ENCODE peak calls at places on chromosomes 5 and 9, in five cellular contexts. C is GM23248, H is fibroblast of lung, V is upper lobe of right lung, A is neuronal stem cell. F is an unnamed sample.

GRCh38 chr9:70257991-70258691 is 637 bp upstream of the SMC5 start:
- DNase-seq in C (peak; percentile 68), H (peak; percentile 52), V (peak; percentile 88), A (peak; percentile 36), F (no peak)

GRCh38 chr9:121118266-121118665 is 43.5 kb downstream of the CNTRL start:
- DNase-seq in C (no peak), H (no peak), V (no peak), A (no peak), F (no peak)

GRCh38 chr5:107900721-107901120 is 230.0 kb upstream of the EFNA5 start:
- DNase-seq in C (no peak), H (no peak), V (no peak), A (no peak), F (no peak)

GRCh38 chr9:75649060-75649459 is 241.4 kb upstream of the PCSK5 start:
- DNase-seq in C (no peak), H (no peak), V (no peak), A (no peak), F (no peak)

GRCh38 chr5:62720036-62720441 is 141.4 kb downstream of the LRRC70 start:
- DNase-seq in C (peak; percentile 55), H (peak; percentile 2), V (no peak), A (no peak), F (peak; percentile 8)

GRCh38 chr5:109706065-109706464 is 16.3 kb downstream of the MAN2A1 start:
- DNase-seq in C (peak; percentile 9), H (no peak), V (no peak), A (no peak), F (no peak)

GRCh38 chr5:82777106-82777505 is 300.1 kb downstream of the TMEM167A start:
- DNase-seq in C (no peak), H (no peak), V (no peak), A (no peak), F (no peak)

GRCh38 chr9:21239917-21240316 is at the start of gene IFNA14:
- DNase-seq in C (no peak), H (no peak), V (no peak), A (no peak), F (no peak)

GRCh38 chr9:68781866-68782265 is 76.8 kb downstream of the PIP5K1B start:
- DNase-seq in C (no peak), H (no peak), V (no peak), A (no peak), F (no peak)

GRCh38 chr5:87751801-87752200 is 339.1 kb upstream of the CCNH start:
- DNase-seq in C (peak; percentile 12), H (no peak), V (no peak), A (no peak), F (no peak)

GRCh38 chr5:169064093-169064492 is 236.8 kb downstream of the SLIT3 start:
- DNase-seq in C (peak; percentile 15), H (no peak), V (no peak), A (no peak), F (peak; percentile 33)

GRCh38 chr5:14305045-14305444 is 161.9 kb downstream of the TRIO start:
- DNase-seq in C (peak; percentile 92), H (peak; percentile 94), V (no peak), A (no peak), F (peak; percentile 48)

GRCh38 chr9:126295936-126296600 is 30.6 kb upstream of the MVB12B start:
- DNase-seq in C (no peak), H (no peak), V (no peak), A (no peak), F (no peak)

GRCh38 chr5:59749782-59750520 is 143.6 kb downstream of the PDE4D start:
- DNase-seq in C (peak; percentile 29), H (no peak), V (no peak), A (no peak), F (no peak)

GRCh38 chr5:126535856-126536545 is 59.0 kb downstream of the ALDH7A1 start:
- DNase-seq in C (no peak), H (no peak), V (no peak), A (no peak), F (no peak)

GRCh38 chr9:127105805-127106492 is 16.5 kb downstream of the ANGPTL2 start:
- DNase-seq in C (peak; percentile 12), H (no peak), V (no peak), A (no peak), F (no peak)

GRCh38 chr9:132602207-132602606 is 19.8 kb downstream of the BARHL1 start:
- DNase-seq in C (no peak), H (no peak), V (no peak), A (no peak), F (no peak)

GRCh38 chr9:111113712-111114111 is 75.4 kb upstream of the LPAR1 start:
- DNase-seq in C (no peak), H (no peak), V (no peak), A (no peak), F (no peak)

GRCh38 chr9:5843450-5844249 is 10.7 kb upstream of the ERMP1 start:
- DNase-seq in C (no peak), H (peak; percentile 18), V (no peak), A (no peak), F (no peak)

GRCh38 chr5:179550511-179551342 is at the start of gene RUFY1:
- DNase-seq in C (peak; percentile 92), H (peak; percentile 74), V (peak; percentile 94), A (peak; percentile 69), F (peak; percentile 87)

GRCh38 chr5:180135967-180136641 is 64.5 kb upstream of the RNF130 start:
- DNase-seq in C (no peak), H (no peak), V (no peak), A (no peak), F (no peak)

GRCh38 chr5:165630211-165630866 is 2124.9 kb downstream of the MAT2B start:
- DNase-seq in C (peak; percentile 56), H (peak; percentile 83), V (no peak), A (peak; percentile 76), F (peak; percentile 59)

GRCh38 chr9:78236511-78236950 is 656 bp downstream of the CEP78 start:
- DNase-seq in C (peak; percentile 36), H (peak; percentile 9), V (no peak), A (no peak), F (no peak)

GRCh38 chr5:4625206-4625896 is 514.8 kb upstream of the ADAMTS16 start:
- DNase-seq in C (no peak), H (no peak), V (no peak), A (no peak), F (no peak)

GRCh38 chr9:16058131-16058549 is 505.3 kb downstream of the CCDC171 start:
- DNase-seq in C (peak; percentile 76), H (peak; percentile 60), V (no peak), A (no peak), F (no peak)

GRCh38 chr9:120723547-120723946 is 9.3 kb upstream of the MEGF9 start:
- DNase-seq in C (peak; percentile 78), H (peak; percentile 84), V (no peak), A (no peak), F (peak; percentile 48)

GRCh38 chr5:178107889-178108288 is 5.4 kb upstream of the N4BP3 start:
- DNase-seq in C (no peak), H (no peak), V (no peak), A (no peak), F (no peak)
- H3K9me3 ChIP-seq in C (no peaks in the 10 kb centered on the region), H (no peaks in the 10 kb centered on the region), V (no peaks in the 10 kb centered on the region), A (peaks cover 7% of the 10 kb centered on the region), F (no peaks in the 10 kb centered on the region)

GRCh38 chr9:129994947-129995346 is 48.0 kb downstream of the FNBP1 start:
- DNase-seq in C (peak; percentile 19), H (peak; percentile 53), V (no peak), A (no peak), F (no peak)
- H3K4me1 ChIP-seq in C (peaks cover 62% of the 10 kb centered on the region), H (peaks cover 16% of the 10 kb centered on the region), V (peaks cover 29% of the 10 kb centered on the region), A (no peaks in the 10 kb centered on the region), F (peaks cover 21% of the 10 kb centered on the region)

GRCh38 chr9:108694191-108694590 is 161.6 kb downstream of the ACTL7B start:
- DNase-seq in C (no peak), H (no peak), V (no peak), A (no peak), F (no peak)
- H3K9me3 ChIP-seq in C (no peaks in the 10 kb centered on the region), H (no peaks in the 10 kb centered on the region), V (no peaks in the 10 kb centered on the region), A (no peaks in the 10 kb centered on the region), F (no peaks in the 10 kb centered on the region)

DNA sequence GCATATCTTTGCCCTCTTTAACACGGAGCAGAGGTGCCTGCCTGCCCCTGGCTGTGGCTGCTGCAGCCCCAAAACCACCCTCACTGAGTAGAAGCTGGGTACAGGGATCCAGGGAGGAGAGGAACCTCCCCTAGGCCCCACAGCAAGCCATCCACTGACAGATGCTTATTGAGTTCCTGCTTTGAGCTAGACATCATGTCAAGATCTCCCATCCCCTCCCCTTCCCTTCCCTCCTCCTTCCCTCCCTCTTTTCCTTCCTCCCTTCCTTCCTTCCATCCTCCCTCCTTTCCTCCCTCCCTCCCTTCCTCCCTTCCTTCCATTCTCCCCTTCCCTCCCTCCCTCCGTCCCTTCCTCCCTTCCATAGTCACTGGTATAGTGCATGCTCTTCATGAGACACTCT is 29.3 kb downstream of the GOLGA2 start:
- DNase-seq in C (no peak), H (no peak), V (no peak), A (no peak), F (no peak)
- H3K4me1 ChIP-seq in C (peaks cover 38% of the 10 kb centered on the region), H (peaks cover 23% of the 10 kb centered on the region), V (peaks cover 20% of the 10 kb centered on the region), A (peaks cover 25% of the 10 kb centered on the region), F (peaks cover 7% of the 10 kb centered on the region)

DNA sequence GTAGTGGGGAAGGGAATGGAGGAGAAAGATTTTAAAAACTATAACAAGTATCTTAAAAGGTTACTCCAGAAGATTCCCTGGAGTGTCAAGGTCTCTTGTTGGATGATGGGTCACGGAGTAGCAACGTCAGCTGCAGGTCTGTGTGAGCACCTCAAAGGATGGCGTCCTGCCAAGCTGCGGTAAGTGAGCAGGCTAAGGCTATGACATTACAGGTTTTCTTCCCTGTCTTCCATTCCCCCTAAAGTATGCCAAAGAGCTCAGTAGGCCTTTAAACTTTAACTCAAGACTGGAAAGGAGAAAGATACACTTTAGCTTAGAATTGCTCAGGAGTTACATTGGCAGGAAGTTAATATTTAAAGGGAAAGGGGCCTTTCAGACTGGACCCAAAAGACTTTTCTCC is 17.5 kb downstream of the SPOCK1 start:
- DNase-seq in C (no peak), H (no peak), V (no peak), A (no peak), F (no peak)
- H3K9me3 ChIP-seq in C (no peaks in the 10 kb centered on the region), H (no peaks in the 10 kb centered on the region), V (no peaks in the 10 kb centered on the region), A (no peaks in the 10 kb centered on the region), F (no peaks in the 10 kb centered on the region)

F was measured in adrenal gland.